ENCODE peak calls at places on chromosomes 16 and 17, in eight cellular contexts. One of them, this sample, is unnamed.
A peak's percentile ranks its signal among the peaks of the same experiment; 100 is the strongest.

GRCh38 chr17:35630530-35631148 is 43.5 kb downstream of the AP2B1 start:
- DNase-seq in body of pancreas: no peak
- DNase-seq in NCI-H2171 treated with DMSO at 0.1 percent for 48 hours: no peak
- DNase-seq in activated T-helper 1 cell treated with anti-CD3 and anti-CD28 coated beads, Interleukin-2, amount 50 U/mL, for 16 hours: no peak
- DNase-seq in skeletal muscle cell: peak; percentile 4
- DNase-seq in anterior cingulate cortex: no peak
- DNase-seq in cardiac fibroblast: peak; percentile 65
- DNase-seq in fibroblast of villous mesenchyme: peak; percentile 15
- DNase-seq in this sample: peak; percentile 32

GRCh38 chr17:36777118-36777517 is 160.2 kb upstream of the LHX1 start:
- DNase-seq in body of pancreas: no peak
- DNase-seq in NCI-H2171 treated with DMSO at 0.1 percent for 48 hours: no peak
- DNase-seq in activated T-helper 1 cell treated with anti-CD3 and anti-CD28 coated beads, Interleukin-2, amount 50 U/mL, for 16 hours: no peak
- DNase-seq in skeletal muscle cell: no peak
- DNase-seq in anterior cingulate cortex: no peak
- DNase-seq in cardiac fibroblast: peak; percentile 21
- DNase-seq in fibroblast of villous mesenchyme: peak; percentile 8
- DNase-seq in this sample: peak; percentile 46

GRCh38 chr17:18093616-18094408 is 6.1 kb downstream of the DRG2 start:
- DNase-seq in body of pancreas: no peak
- DNase-seq in NCI-H2171 treated with DMSO at 0.1 percent for 48 hours: peak; percentile 63
- DNase-seq in activated T-helper 1 cell treated with anti-CD3 and anti-CD28 coated beads, Interleukin-2, amount 50 U/mL, for 16 hours: no peak
- DNase-seq in skeletal muscle cell: no peak
- DNase-seq in anterior cingulate cortex: no peak
- DNase-seq in cardiac fibroblast: peak; percentile 87
- DNase-seq in fibroblast of villous mesenchyme: peak; percentile 81
- DNase-seq in this sample: peak; percentile 14

GRCh38 chr17:81487487-81488275 is 24.9 kb downstream of the ACTG1 start:
- DNase-seq in body of pancreas: peak; percentile 79
- DNase-seq in NCI-H2171 treated with DMSO at 0.1 percent for 48 hours: peak; percentile 72
- DNase-seq in activated T-helper 1 cell treated with anti-CD3 and anti-CD28 coated beads, Interleukin-2, amount 50 U/mL, for 16 hours: peak; percentile 70
- DNase-seq in skeletal muscle cell: no peak
- DNase-seq in anterior cingulate cortex: peak; percentile 80
- DNase-seq in cardiac fibroblast: peak; percentile 68
- DNase-seq in fibroblast of villous mesenchyme: peak; percentile 66
- DNase-seq in this sample: peak; percentile 75

GRCh38 chr16:14198012-14198411 is 126.9 kb downstream of the MRTFB start:
- DNase-seq in body of pancreas: no peak
- DNase-seq in NCI-H2171 treated with DMSO at 0.1 percent for 48 hours: no peak
- DNase-seq in activated T-helper 1 cell treated with anti-CD3 and anti-CD28 coated beads, Interleukin-2, amount 50 U/mL, for 16 hours: no peak
- DNase-seq in skeletal muscle cell: no peak
- DNase-seq in anterior cingulate cortex: no peak
- DNase-seq in cardiac fibroblast: no peak
- DNase-seq in fibroblast of villous mesenchyme: no peak
- DNase-seq in this sample: no peak

GRCh38 chr17:38685485-38685884 is 10.7 kb upstream of the EPOP start:
- DNase-seq in body of pancreas: no peak
- DNase-seq in NCI-H2171 treated with DMSO at 0.1 percent for 48 hours: no peak
- DNase-seq in activated T-helper 1 cell treated with anti-CD3 and anti-CD28 coated beads, Interleukin-2, amount 50 U/mL, for 16 hours: no peak
- DNase-seq in skeletal muscle cell: no peak
- DNase-seq in anterior cingulate cortex: peak; percentile 43
- DNase-seq in cardiac fibroblast: no peak
- DNase-seq in fibroblast of villous mesenchyme: no peak
- DNase-seq in this sample: no peak

GRCh38 chr16:1079341-1079740 is 6.8 kb downstream of the SSTR5 start:
- DNase-seq in body of pancreas: no peak
- DNase-seq in NCI-H2171 treated with DMSO at 0.1 percent for 48 hours: no peak
- DNase-seq in activated T-helper 1 cell treated with anti-CD3 and anti-CD28 coated beads, Interleukin-2, amount 50 U/mL, for 16 hours: no peak
- DNase-seq in skeletal muscle cell: no peak
- DNase-seq in anterior cingulate cortex: no peak
- DNase-seq in cardiac fibroblast: no peak
- DNase-seq in fibroblast of villous mesenchyme: no peak
- DNase-seq in this sample: no peak

GRCh38 chr17:35460354-35460851 is 11.8 kb upstream of the SLFN13 start:
- DNase-seq in body of pancreas: peak; percentile 79
- DNase-seq in NCI-H2171 treated with DMSO at 0.1 percent for 48 hours: peak; percentile 3
- DNase-seq in activated T-helper 1 cell treated with anti-CD3 and anti-CD28 coated beads, Interleukin-2, amount 50 U/mL, for 16 hours: peak; percentile 45
- DNase-seq in skeletal muscle cell: no peak
- DNase-seq in anterior cingulate cortex: no peak
- DNase-seq in cardiac fibroblast: no peak
- DNase-seq in fibroblast of villous mesenchyme: no peak
- DNase-seq in this sample: peak; percentile 74

GRCh38 chr17:50943575-50943933 is 77.4 kb upstream of the TOB1 start:
- DNase-seq in body of pancreas: no peak
- DNase-seq in NCI-H2171 treated with DMSO at 0.1 percent for 48 hours: no peak
- DNase-seq in activated T-helper 1 cell treated with anti-CD3 and anti-CD28 coated beads, Interleukin-2, amount 50 U/mL, for 16 hours: no peak
- DNase-seq in skeletal muscle cell: no peak
- DNase-seq in anterior cingulate cortex: no peak
- DNase-seq in cardiac fibroblast: no peak
- DNase-seq in fibroblast of villous mesenchyme: no peak
- DNase-seq in this sample: no peak

GRCh38 chr17:43418441-43419374 is 19.9 kb downstream of the ARL4D start:
- DNase-seq in body of pancreas: no peak
- DNase-seq in NCI-H2171 treated with DMSO at 0.1 percent for 48 hours: peak; percentile 96
- DNase-seq in activated T-helper 1 cell treated with anti-CD3 and anti-CD28 coated beads, Interleukin-2, amount 50 U/mL, for 16 hours: no peak
- DNase-seq in skeletal muscle cell: peak; percentile 70
- DNase-seq in anterior cingulate cortex: peak; percentile 71
- DNase-seq in cardiac fibroblast: peak; percentile 87
- DNase-seq in fibroblast of villous mesenchyme: peak; percentile 84
- DNase-seq in this sample: peak; percentile 82

GRCh38 chr16:88779406-88780099 is 5.5 kb downstream of the PIEZO1 start:
- DNase-seq in body of pancreas: no peak
- DNase-seq in NCI-H2171 treated with DMSO at 0.1 percent for 48 hours: no peak
- DNase-seq in activated T-helper 1 cell treated with anti-CD3 and anti-CD28 coated beads, Interleukin-2, amount 50 U/mL, for 16 hours: no peak
- DNase-seq in skeletal muscle cell: no peak
- DNase-seq in anterior cingulate cortex: no peak
- DNase-seq in cardiac fibroblast: peak; percentile 47
- DNase-seq in fibroblast of villous mesenchyme: no peak
- DNase-seq in this sample: no peak

GRCh38 chr16:67873435-67874146 is 739 bp downstream of the EDC4 start:
- DNase-seq in body of pancreas: no peak
- DNase-seq in NCI-H2171 treated with DMSO at 0.1 percent for 48 hours: no peak
- DNase-seq in activated T-helper 1 cell treated with anti-CD3 and anti-CD28 coated beads, Interleukin-2, amount 50 U/mL, for 16 hours: no peak
- DNase-seq in skeletal muscle cell: no peak
- DNase-seq in anterior cingulate cortex: no peak
- DNase-seq in cardiac fibroblast: peak; percentile 16
- DNase-seq in fibroblast of villous mesenchyme: peak; percentile 27
- DNase-seq in this sample: no peak

GRCh38 chr17:77696151-77696719 is 262.3 kb upstream of the TNRC6C start:
- DNase-seq in body of pancreas: no peak
- DNase-seq in NCI-H2171 treated with DMSO at 0.1 percent for 48 hours: no peak
- DNase-seq in activated T-helper 1 cell treated with anti-CD3 and anti-CD28 coated beads, Interleukin-2, amount 50 U/mL, for 16 hours: no peak
- DNase-seq in skeletal muscle cell: no peak
- DNase-seq in anterior cingulate cortex: no peak
- DNase-seq in cardiac fibroblast: no peak
- DNase-seq in fibroblast of villous mesenchyme: no peak
- DNase-seq in this sample: no peak

GRCh38 chr16:46900464-46901235 is 16.5 kb downstream of the GPT2 start:
- DNase-seq in body of pancreas: no peak
- DNase-seq in NCI-H2171 treated with DMSO at 0.1 percent for 48 hours: no peak
- DNase-seq in activated T-helper 1 cell treated with anti-CD3 and anti-CD28 coated beads, Interleukin-2, amount 50 U/mL, for 16 hours: no peak
- DNase-seq in skeletal muscle cell: no peak
- DNase-seq in anterior cingulate cortex: no peak
- DNase-seq in cardiac fibroblast: no peak
- DNase-seq in fibroblast of villous mesenchyme: no peak
- DNase-seq in this sample: no peak

GRCh38 chr17:15513058-15513858 is 45.8 kb upstream of the CDRT4 start:
- DNase-seq in body of pancreas: no peak
- DNase-seq in NCI-H2171 treated with DMSO at 0.1 percent for 48 hours: no peak
- DNase-seq in activated T-helper 1 cell treated with anti-CD3 and anti-CD28 coated beads, Interleukin-2, amount 50 U/mL, for 16 hours: no peak
- DNase-seq in skeletal muscle cell: peak; percentile 23
- DNase-seq in anterior cingulate cortex: no peak
- DNase-seq in cardiac fibroblast: peak; percentile 58
- DNase-seq in fibroblast of villous mesenchyme: no peak
- DNase-seq in this sample: no peak

GRCh38 chr17:28944862-28945741 is 6.2 kb downstream of the PHF12 start:
- DNase-seq in body of pancreas: no peak
- DNase-seq in NCI-H2171 treated with DMSO at 0.1 percent for 48 hours: no peak
- DNase-seq in activated T-helper 1 cell treated with anti-CD3 and anti-CD28 coated beads, Interleukin-2, amount 50 U/mL, for 16 hours: no peak
- DNase-seq in skeletal muscle cell: no peak
- DNase-seq in anterior cingulate cortex: no peak
- DNase-seq in cardiac fibroblast: peak; percentile 63
- DNase-seq in fibroblast of villous mesenchyme: no peak
- DNase-seq in this sample: no peak

GRCh38 chr17:8792646-8793045 is 6.5 kb downstream of the MFSD6L start:
- DNase-seq in body of pancreas: no peak
- DNase-seq in NCI-H2171 treated with DMSO at 0.1 percent for 48 hours: no peak
- DNase-seq in activated T-helper 1 cell treated with anti-CD3 and anti-CD28 coated beads, Interleukin-2, amount 50 U/mL, for 16 hours: no peak
- DNase-seq in skeletal muscle cell: no peak
- DNase-seq in anterior cingulate cortex: no peak
- DNase-seq in cardiac fibroblast: no peak
- DNase-seq in fibroblast of villous mesenchyme: no peak
- DNase-seq in this sample: no peak

GRCh38 chr17:35868791-35869190 is at the start of gene HEATR9:
- DNase-seq in body of pancreas: no peak
- DNase-seq in NCI-H2171 treated with DMSO at 0.1 percent for 48 hours: no peak
- DNase-seq in activated T-helper 1 cell treated with anti-CD3 and anti-CD28 coated beads, Interleukin-2, amount 50 U/mL, for 16 hours: no peak
- DNase-seq in skeletal muscle cell: no peak
- DNase-seq in anterior cingulate cortex: no peak
- DNase-seq in cardiac fibroblast: no peak
- DNase-seq in fibroblast of villous mesenchyme: no peak
- DNase-seq in this sample: no peak

GRCh38 chr17:79941088-79942010 is 94.3 kb downstream of the TBC1D16 start:
- DNase-seq in body of pancreas: no peak
- DNase-seq in NCI-H2171 treated with DMSO at 0.1 percent for 48 hours: no peak
- DNase-seq in activated T-helper 1 cell treated with anti-CD3 and anti-CD28 coated beads, Interleukin-2, amount 50 U/mL, for 16 hours: no peak
- DNase-seq in skeletal muscle cell: no peak
- DNase-seq in anterior cingulate cortex: no peak
- DNase-seq in cardiac fibroblast: no peak
- DNase-seq in fibroblast of villous mesenchyme: no peak
- DNase-seq in this sample: no peak

This sample was measured in Caki2.